ENCODE peak calls at places on chromosomes 16 and 17, in six cellular contexts. One of them, this sample, is unnamed.

GRCh38 chr17:7038025-7038862 is 2.4 kb downstream of the SLC16A13 start:
- DNase-seq in WTC11: no peak
- DNase-seq in stimulated activated CD4-positive, alpha-beta T cell treated with anti-CD3 and anti-CD28 coated beads, TNF-alpha, amount 100 ng/mL, for 1 hour: no peak
- DNase-seq in H9: peak
- DNase-seq in NCI-H2081 treated with DMSO at 0.1 percent for 48 hours: no peak
- DNase-seq in left ventricle myocardium superior: no peak
- DNase-seq in this sample: no peak

GRCh38 chr17:48603959-48604769 is 622 bp downstream of the HOXB6 start:
- DNase-seq in left ventricle myocardium superior: no peak
- DNase-seq in stimulated activated CD4-positive, alpha-beta T cell treated with anti-CD3 and anti-CD28 coated beads, TNF-alpha, amount 100 ng/mL, for 1 hour: no peak
- DNase-seq in H9: peak
- DNase-seq in WTC11: no peak
- DNase-seq in NCI-H2081 treated with DMSO at 0.1 percent for 48 hours: no peak
- DNase-seq in this sample: no peak

GRCh38 chr16:17469011-17469741 is 1.6 kb downstream of the XYLT1 start:
- DNase-seq in left ventricle myocardium superior: no peak
- DNase-seq in WTC11: no peak
- DNase-seq in stimulated activated CD4-positive, alpha-beta T cell treated with anti-CD3 and anti-CD28 coated beads, TNF-alpha, amount 100 ng/mL, for 1 hour: no peak
- DNase-seq in H9: no peak
- DNase-seq in NCI-H2081 treated with DMSO at 0.1 percent for 48 hours: no peak
- DNase-seq in this sample: no peak

GRCh38 chr17:60160829-60161501 is 11.2 kb downstream of the CA4 start:
- DNase-seq in WTC11: no peak
- DNase-seq in NCI-H2081 treated with DMSO at 0.1 percent for 48 hours: no peak
- DNase-seq in stimulated activated CD4-positive, alpha-beta T cell treated with anti-CD3 and anti-CD28 coated beads, TNF-alpha, amount 100 ng/mL, for 1 hour: no peak
- DNase-seq in left ventricle myocardium superior: no peak
- DNase-seq in H9: peak
- DNase-seq in this sample: no peak

GRCh38 chr17:8499614-8500013 is 63.9 kb downstream of the NDEL1 start:
- DNase-seq in NCI-H2081 treated with DMSO at 0.1 percent for 48 hours: no peak
- DNase-seq in WTC11: no peak
- DNase-seq in H9: no peak
- DNase-seq in left ventricle myocardium superior: no peak
- DNase-seq in stimulated activated CD4-positive, alpha-beta T cell treated with anti-CD3 and anti-CD28 coated beads, TNF-alpha, amount 100 ng/mL, for 1 hour: no peak
- DNase-seq in this sample: no peak

GRCh38 chr16:89242795-89243200 is 25.3 kb downstream of the ZNF778 start:
- DNase-seq in stimulated activated CD4-positive, alpha-beta T cell treated with anti-CD3 and anti-CD28 coated beads, TNF-alpha, amount 100 ng/mL, for 1 hour: no peak
- DNase-seq in left ventricle myocardium superior: no peak
- DNase-seq in NCI-H2081 treated with DMSO at 0.1 percent for 48 hours: no peak
- DNase-seq in H9: peak
- DNase-seq in WTC11: peak
- DNase-seq in this sample: no peak

GRCh38 chr17:6064855-6065254 is 5.3 kb upstream of the WSCD1 start:
- DNase-seq in left ventricle myocardium superior: no peak
- DNase-seq in stimulated activated CD4-positive, alpha-beta T cell treated with anti-CD3 and anti-CD28 coated beads, TNF-alpha, amount 100 ng/mL, for 1 hour: no peak
- DNase-seq in WTC11: no peak
- DNase-seq in H9: no peak
- DNase-seq in NCI-H2081 treated with DMSO at 0.1 percent for 48 hours: no peak
- DNase-seq in this sample: no peak

GRCh38 chr17:43839670-43840101 is 6.7 kb upstream of the MPP3 start:
- DNase-seq in NCI-H2081 treated with DMSO at 0.1 percent for 48 hours: peak
- DNase-seq in WTC11: no peak
- DNase-seq in left ventricle myocardium superior: no peak
- DNase-seq in stimulated activated CD4-positive, alpha-beta T cell treated with anti-CD3 and anti-CD28 coated beads, TNF-alpha, amount 100 ng/mL, for 1 hour: no peak
- DNase-seq in H9: no peak
- DNase-seq in this sample: no peak

GRCh38 chr16:83389751-83390150 is 418.0 kb upstream of the HSBP1 start:
- DNase-seq in NCI-H2081 treated with DMSO at 0.1 percent for 48 hours: no peak
- DNase-seq in stimulated activated CD4-positive, alpha-beta T cell treated with anti-CD3 and anti-CD28 coated beads, TNF-alpha, amount 100 ng/mL, for 1 hour: no peak
- DNase-seq in H9: no peak
- DNase-seq in WTC11: no peak
- DNase-seq in left ventricle myocardium superior: no peak
- DNase-seq in this sample: no peak

GRCh38 chr17:17108681-17109049 is 66.4 kb downstream of the MPRIP start:
- DNase-seq in stimulated activated CD4-positive, alpha-beta T cell treated with anti-CD3 and anti-CD28 coated beads, TNF-alpha, amount 100 ng/mL, for 1 hour: no peak
- DNase-seq in WTC11: no peak
- DNase-seq in NCI-H2081 treated with DMSO at 0.1 percent for 48 hours: no peak
- DNase-seq in H9: no peak
- DNase-seq in left ventricle myocardium superior: peak
- DNase-seq in this sample: peak

GRCh38 chr16:30750876-30751465 is 2.7 kb downstream of the PHKG2 start:
- DNase-seq in H9: no peak
- DNase-seq in stimulated activated CD4-positive, alpha-beta T cell treated with anti-CD3 and anti-CD28 coated beads, TNF-alpha, amount 100 ng/mL, for 1 hour: no peak
- DNase-seq in left ventricle myocardium superior: no peak
- DNase-seq in WTC11: no peak
- DNase-seq in NCI-H2081 treated with DMSO at 0.1 percent for 48 hours: no peak
- DNase-seq in this sample: no peak

GRCh38 chr16:57578521-57579360 is 36.3 kb downstream of the ADGRG5 start:
- DNase-seq in NCI-H2081 treated with DMSO at 0.1 percent for 48 hours: no peak
- DNase-seq in stimulated activated CD4-positive, alpha-beta T cell treated with anti-CD3 and anti-CD28 coated beads, TNF-alpha, amount 100 ng/mL, for 1 hour: no peak
- DNase-seq in H9: peak
- DNase-seq in WTC11: no peak
- DNase-seq in left ventricle myocardium superior: no peak
- DNase-seq in this sample: no peak

GRCh38 chr17:36938566-36939058 is 1.3 kb downstream of the LHX1 start:
- DNase-seq in stimulated activated CD4-positive, alpha-beta T cell treated with anti-CD3 and anti-CD28 coated beads, TNF-alpha, amount 100 ng/mL, for 1 hour: no peak
- DNase-seq in left ventricle myocardium superior: no peak
- DNase-seq in H9: no peak
- DNase-seq in NCI-H2081 treated with DMSO at 0.1 percent for 48 hours: no peak
- DNase-seq in WTC11: peak
- DNase-seq in this sample: no peak

GRCh38 chr17:17439971-17440843 is 36.6 kb upstream of the MED9 start:
- DNase-seq in left ventricle myocardium superior: peak
- DNase-seq in WTC11: peak
- DNase-seq in H9: peak
- DNase-seq in stimulated activated CD4-positive, alpha-beta T cell treated with anti-CD3 and anti-CD28 coated beads, TNF-alpha, amount 100 ng/mL, for 1 hour: peak
- DNase-seq in NCI-H2081 treated with DMSO at 0.1 percent for 48 hours: peak
- DNase-seq in this sample: peak

GRCh38 chr17:64008830-64009229 is 10.7 kb downstream of the PRR29 start:
- DNase-seq in stimulated activated CD4-positive, alpha-beta T cell treated with anti-CD3 and anti-CD28 coated beads, TNF-alpha, amount 100 ng/mL, for 1 hour: no peak
- DNase-seq in WTC11: no peak
- DNase-seq in left ventricle myocardium superior: no peak
- DNase-seq in H9: no peak
- DNase-seq in NCI-H2081 treated with DMSO at 0.1 percent for 48 hours: no peak
- DNase-seq in this sample: no peak

GRCh38 chr17:17985555-17985954 is 12.9 kb downstream of the DRC3 start:
- DNase-seq in WTC11: no peak
- DNase-seq in left ventricle myocardium superior: no peak
- DNase-seq in stimulated activated CD4-positive, alpha-beta T cell treated with anti-CD3 and anti-CD28 coated beads, TNF-alpha, amount 100 ng/mL, for 1 hour: no peak
- DNase-seq in NCI-H2081 treated with DMSO at 0.1 percent for 48 hours: no peak
- DNase-seq in H9: no peak
- DNase-seq in this sample: no peak

GRCh38 chr17:44872131-44872768 is 24.6 kb downstream of the HIGD1B start:
- DNase-seq in WTC11: no peak
- DNase-seq in stimulated activated CD4-positive, alpha-beta T cell treated with anti-CD3 and anti-CD28 coated beads, TNF-alpha, amount 100 ng/mL, for 1 hour: no peak
- DNase-seq in H9: no peak
- DNase-seq in left ventricle myocardium superior: peak
- DNase-seq in NCI-H2081 treated with DMSO at 0.1 percent for 48 hours: peak
- DNase-seq in this sample: peak

GRCh38 chr17:65123757-65124675 is 13.2 kb upstream of the RGS9 start:
- DNase-seq in stimulated activated CD4-positive, alpha-beta T cell treated with anti-CD3 and anti-CD28 coated beads, TNF-alpha, amount 100 ng/mL, for 1 hour: no peak
- DNase-seq in WTC11: no peak
- DNase-seq in H9: no peak
- DNase-seq in left ventricle myocardium superior: no peak
- DNase-seq in NCI-H2081 treated with DMSO at 0.1 percent for 48 hours: no peak
- DNase-seq in this sample: no peak

GRCh38 chr17:64145460-64145750 is 15.5 kb upstream of the ERN1 start:
- DNase-seq in NCI-H2081 treated with DMSO at 0.1 percent for 48 hours: no peak
- DNase-seq in left ventricle myocardium superior: no peak
- DNase-seq in WTC11: no peak
- DNase-seq in H9: no peak
- DNase-seq in stimulated activated CD4-positive, alpha-beta T cell treated with anti-CD3 and anti-CD28 coated beads, TNF-alpha, amount 100 ng/mL, for 1 hour: no peak
- DNase-seq in this sample: no peak

GRCh38 chr16:23374721-23375120 is 72.6 kb downstream of the SCNN1B start:
- DNase-seq in stimulated activated CD4-positive, alpha-beta T cell treated with anti-CD3 and anti-CD28 coated beads, TNF-alpha, amount 100 ng/mL, for 1 hour: no peak
- DNase-seq in H9: peak
- DNase-seq in WTC11: peak
- DNase-seq in NCI-H2081 treated with DMSO at 0.1 percent for 48 hours: no peak
- DNase-seq in left ventricle myocardium superior: no peak
- DNase-seq in this sample: no peak

GRCh38 chr16:78269251-78269650 is 169.8 kb downstream of the WWOX start:
- DNase-seq in WTC11: no peak
- DNase-seq in stimulated activated CD4-positive, alpha-beta T cell treated with anti-CD3 and anti-CD28 coated beads, TNF-alpha, amount 100 ng/mL, for 1 hour: no peak
- DNase-seq in NCI-H2081 treated with DMSO at 0.1 percent for 48 hours: no peak
- DNase-seq in left ventricle myocardium superior: no peak
- DNase-seq in H9: no peak
- DNase-seq in this sample: no peak

GRCh38 chr17:65888649-65889048 is 303.3 kb downstream of the CEP112 start:
- DNase-seq in WTC11: no peak
- DNase-seq in left ventricle myocardium superior: no peak
- DNase-seq in H9: no peak
- DNase-seq in NCI-H2081 treated with DMSO at 0.1 percent for 48 hours: no peak
- DNase-seq in stimulated activated CD4-positive, alpha-beta T cell treated with anti-CD3 and anti-CD28 coated beads, TNF-alpha, amount 100 ng/mL, for 1 hour: no peak
- DNase-seq in this sample: no peak

GRCh38 chr16:4212934-4213296 is 29.0 kb downstream of the SRL start:
- DNase-seq in NCI-H2081 treated with DMSO at 0.1 percent for 48 hours: no peak
- DNase-seq in stimulated activated CD4-positive, alpha-beta T cell treated with anti-CD3 and anti-CD28 coated beads, TNF-alpha, amount 100 ng/mL, for 1 hour: no peak
- DNase-seq in H9: no peak
- DNase-seq in WTC11: no peak
- DNase-seq in left ventricle myocardium superior: no peak
- DNase-seq in this sample: no peak

GRCh38 chr16:89697616-89698331 is 3.7 kb downstream of the SPATA2L start:
- DNase-seq in H9: no peak
- DNase-seq in left ventricle myocardium superior: no peak
- DNase-seq in NCI-H2081 treated with DMSO at 0.1 percent for 48 hours: no peak
- DNase-seq in stimulated activated CD4-positive, alpha-beta T cell treated with anti-CD3 and anti-CD28 coated beads, TNF-alpha, amount 100 ng/mL, for 1 hour: no peak
- DNase-seq in WTC11: no peak
- DNase-seq in this sample: no peak

GRCh38 chr17:34667656-34668055 is 88.3 kb downstream of the TMEM132E start:
- DNase-seq in left ventricle myocardium superior: no peak
- DNase-seq in NCI-H2081 treated with DMSO at 0.1 percent for 48 hours: no peak
- DNase-seq in H9: no peak
- DNase-seq in stimulated activated CD4-positive, alpha-beta T cell treated with anti-CD3 and anti-CD28 coated beads, TNF-alpha, amount 100 ng/mL, for 1 hour: no peak
- DNase-seq in WTC11: no peak
- DNase-seq in this sample: no peak

GRCh38 chr17:75511610-75512575 is 3.4 kb downstream of the CASKIN2 start:
- DNase-seq in stimulated activated CD4-positive, alpha-beta T cell treated with anti-CD3 and anti-CD28 coated beads, TNF-alpha, amount 100 ng/mL, for 1 hour: no peak
- DNase-seq in H9: no peak
- DNase-seq in left ventricle myocardium superior: peak
- DNase-seq in WTC11: no peak
- DNase-seq in NCI-H2081 treated with DMSO at 0.1 percent for 48 hours: no peak
- DNase-seq in this sample: peak

GRCh38 chr17:64357191-64357981 is 33.3 kb downstream of the PECAM1 start:
- DNase-seq in stimulated activated CD4-positive, alpha-beta T cell treated with anti-CD3 and anti-CD28 coated beads, TNF-alpha, amount 100 ng/mL, for 1 hour: no peak
- DNase-seq in NCI-H2081 treated with DMSO at 0.1 percent for 48 hours: no peak
- DNase-seq in WTC11: no peak
- DNase-seq in left ventricle myocardium superior: peak
- DNase-seq in H9: peak
- DNase-seq in this sample: peak

GRCh38 chr16:261031-261691 is 14.6 kb downstream of the RGS11 start:
- DNase-seq in stimulated activated CD4-positive, alpha-beta T cell treated with anti-CD3 and anti-CD28 coated beads, TNF-alpha, amount 100 ng/mL, for 1 hour: no peak
- DNase-seq in WTC11: no peak
- DNase-seq in H9: no peak
- DNase-seq in left ventricle myocardium superior: no peak
- DNase-seq in NCI-H2081 treated with DMSO at 0.1 percent for 48 hours: no peak
- DNase-seq in this sample: no peak

This sample was measured in left ventricle myocardium inferior.